ENCODE peak calls at places on chromosomes 5 and 9, in four cellular contexts. F, U, S and Z are unnamed samples.

GRCh38 chr9:97367729-97368128 is 44.2 kb upstream of the TDRD7 start:
- DNase-seq in F (no peak), U (no peak), S (peak; percentile 53), Z (no peak)

GRCh38 chr5:136192015-136192525 is 892 bp downstream of the SMIM32 start:
- DNase-seq in F (no peak), U (no peak), S (no peak), Z (no peak)

GRCh38 chr9:37922391-37923120 is 18.6 kb upstream of the SLC25A51 start:
- DNase-seq in F (no peak), U (no peak), S (no peak), Z (no peak)

GRCh38 chr9:69637801-69638200 is 34.4 kb downstream of the APBA1 start:
- DNase-seq in F (no peak), U (no peak), S (no peak), Z (no peak)

GRCh38 chr5:27854243-27854852 is 816.0 kb upstream of the CDH9 start:
- DNase-seq in F (no peak), U (no peak), S (no peak), Z (no peak)

GRCh38 chr5:116944171-116944570 is 369.5 kb upstream of the SEMA6A start:
- DNase-seq in F (no peak), U (peak; percentile 19), S (no peak), Z (no peak)

GRCh38 chr9:33329117-33329563 is 38.8 kb downstream of the NFX1 start:
- DNase-seq in F (no peak), U (no peak), S (no peak), Z (peak; percentile 97)

GRCh38 chr9:93860694-93861658 is 94.2 kb downstream of the BARX1 start:
- DNase-seq in F (peak; percentile 26), U (no peak), S (no peak), Z (no peak)

GRCh38 chr9:70491798-70492736 is 77.6 kb upstream of the KLF9 start:
- DNase-seq in F (no peak), U (no peak), S (no peak), Z (no peak)

GRCh38 chr5:137630972-137631370 is 104.9 kb downstream of the KLHL3 start:
- DNase-seq in F (no peak), U (no peak), S (no peak), Z (no peak)

GRCh38 chr9:16309350-16310271 is 560.9 kb downstream of the BNC2 start:
- DNase-seq in F (no peak), U (no peak), S (no peak), Z (no peak)

GRCh38 chr5:1252681-1253080 is 27.5 kb downstream of the SLC6A18 start:
- DNase-seq in F (no peak), U (no peak), S (no peak), Z (no peak)

GRCh38 chr5:2750026-2750757 is 1.3 kb downstream of the IRX2 start:
- DNase-seq in F (no peak), U (no peak), S (no peak), Z (no peak)

GRCh38 chr5:58462154-58462553 is 2.3 kb upstream of the PLK2 start:
- DNase-seq in F (peak; percentile 10), U (peak; percentile 82), S (no peak), Z (peak; percentile 37)

GRCh38 chr9:86968258-86968920 is 21.1 kb upstream of the GAS1 start:
- DNase-seq in F (no peak), U (no peak), S (no peak), Z (no peak)

GRCh38 chr5:82163459-82164108 is 114.6 kb downstream of the RPS23 start:
- DNase-seq in F (no peak), U (no peak), S (no peak), Z (no peak)

GRCh38 chr9:94867281-94867841 is 140.9 kb downstream of the AOPEP start:
- DNase-seq in F (peak; percentile 36), U (peak; percentile 89), S (no peak), Z (peak; percentile 99)

GRCh38 chr5:91495699-91496098 is 112.6 kb upstream of the ARRDC3 start:
- DNase-seq in F (no peak), U (no peak), S (no peak), Z (no peak)

GRCh38 chr5:133882107-133882695 is 86.2 kb downstream of the C5orf15 start:
- DNase-seq in F (no peak), U (no peak), S (no peak), Z (no peak)

GRCh38 chr9:69513291-69513690 is 158.9 kb downstream of the APBA1 start:
- DNase-seq in F (no peak), U (no peak), S (no peak), Z (no peak)

GRCh38 chr5:149597618-149598017 is 16.3 kb downstream of the ARHGEF37 start:
- DNase-seq in F (no peak), U (no peak), S (no peak), Z (no peak)

GRCh38 chr5:150987746-150988145 is 32.6 kb upstream of the GPX3 start:
- DNase-seq in F (no peak), U (no peak), S (no peak), Z (no peak)

GRCh38 chr5:32540446-32540845 is 44.9 kb upstream of the SUB1 start:
- DNase-seq in F (no peak), U (no peak), S (no peak), Z (no peak)

GRCh38 chr5:139194486-139194885 is 3.7 kb downstream of the SIL1 start:
- DNase-seq in F (no peak), U (no peak), S (no peak), Z (no peak)

GRCh38 chr9:88186495-88187110 is 48.3 kb upstream of the SPATA31C2 start:
- DNase-seq in F (no peak), U (no peak), S (no peak), Z (no peak)

DNA sequence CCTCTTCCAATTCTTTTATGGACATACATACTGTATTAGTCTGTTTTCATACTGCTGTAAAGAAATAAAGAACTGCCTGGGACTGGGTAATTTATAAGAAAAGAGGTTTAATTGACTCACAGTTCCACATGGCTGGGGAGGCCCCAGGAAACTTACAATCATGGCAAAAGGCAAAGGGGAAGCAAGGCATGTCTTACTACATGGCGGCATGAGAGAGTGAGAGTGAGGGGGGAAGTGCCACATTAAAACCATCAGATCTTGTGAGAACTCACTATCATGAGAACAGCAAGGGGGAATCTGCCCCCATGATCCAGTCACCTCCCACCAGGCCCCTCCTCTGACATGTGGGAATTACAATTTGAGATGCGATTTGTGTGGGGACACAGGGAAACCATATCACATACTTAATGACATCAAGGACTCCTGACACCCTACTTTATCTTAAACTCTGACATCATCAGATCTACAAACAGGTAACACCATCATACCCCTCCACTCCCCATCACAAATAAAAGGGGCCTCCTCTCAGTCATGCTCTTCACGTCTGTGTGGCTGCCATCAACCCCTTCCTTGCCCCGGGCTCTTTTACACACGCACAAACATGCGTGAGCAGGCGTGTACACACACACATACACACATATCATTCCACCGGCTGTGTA is 9.7 kb downstream of the ANKRD33B start:
- DNase-seq in F (no peak), U (no peak), S (no peak), Z (no peak)
- TF ChIP-seq REST in F (no peak), U (no peak), S (no peak), Z (no peak)

GRCh38 chr5:15106530-15107283 is 235.1 kb upstream of the ANKH start:
- DNase-seq in F (no peak), U (no peak), S (no peak), Z (no peak)

GRCh38 chr5:15103864-15104263 is 232.3 kb upstream of the ANKH start:
- DNase-seq in F (no peak), U (no peak), S (no peak), Z (no peak)

GRCh38 chr5:15103130-15103529 is 231.6 kb upstream of the ANKH start:
- DNase-seq in F (no peak), U (no peak), S (no peak), Z (no peak)

DNA sequence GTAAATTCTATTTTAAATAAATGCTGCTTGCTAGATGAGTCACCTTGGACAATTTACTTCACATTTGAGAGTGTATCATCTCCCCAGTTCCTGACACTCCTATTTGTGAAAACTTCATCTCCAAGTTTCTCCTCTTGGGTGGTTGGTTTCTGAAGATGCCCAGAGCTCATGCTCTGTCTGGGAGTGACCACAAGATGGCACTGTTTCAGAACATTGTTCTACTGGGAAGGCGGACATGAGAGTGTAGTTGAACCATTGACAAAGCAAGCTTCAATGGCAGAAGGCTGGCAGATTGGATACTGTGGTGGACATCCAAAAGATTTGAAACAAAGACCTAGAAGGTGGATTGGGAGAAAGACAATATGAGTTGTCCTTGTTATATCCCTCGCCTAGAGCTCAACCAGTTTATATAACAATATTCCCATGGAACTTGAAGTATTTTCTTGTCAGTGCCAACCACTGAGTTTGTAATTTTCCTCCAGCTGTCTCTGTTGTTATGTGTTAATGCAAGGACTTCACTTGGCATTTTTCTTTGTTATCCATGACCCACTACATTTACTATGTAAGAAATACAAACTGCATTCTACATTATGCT is 234.3 kb upstream of the ANKH start:
- DNase-seq in F (peak; percentile 65), U (peak; percentile 36), S (no peak), Z (peak; percentile 46)
- TF ChIP-seq MYC in F (no peak), U (no peak), S (no peak), Z (no peak)

DNA sequence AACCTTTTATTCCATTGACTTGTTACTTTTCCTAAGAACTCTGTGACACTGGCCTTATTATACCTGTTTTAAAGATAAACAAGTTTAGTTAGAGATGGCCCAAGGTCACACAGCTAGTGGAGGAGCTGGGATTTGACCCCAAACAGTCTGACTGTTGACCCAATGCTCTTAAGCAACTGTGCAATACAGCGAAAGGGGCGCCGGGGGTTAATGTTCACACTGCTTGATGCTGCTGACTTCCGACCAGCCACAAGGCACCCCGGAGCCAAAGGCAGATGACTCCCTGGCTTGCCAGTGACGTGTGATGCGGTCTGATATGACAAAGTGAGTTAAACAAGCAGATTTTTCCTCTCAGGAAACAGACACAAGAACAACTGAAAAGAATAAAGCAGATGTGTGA is 23.9 kb downstream of the PIK3R1 start:
- DNase-seq in F (no peak), U (peak; percentile 94), S (no peak), Z (no peak)
- H3K27ac ChIP-seq in F (no peak overlapping the region), U (peak overlapping the region; percentile 72), S (no peak overlapping the region), Z (no peak overlapping the region)

GRCh38 chr5:143699121-143699520 is 112.8 kb upstream of the HMHB1 start:
- DNase-seq in F (no peak), U (no peak), S (no peak), Z (no peak)
- TF ChIP-seq REST in F (no peak), U (no peak), S (no peak), Z (no peak)

DNA sequence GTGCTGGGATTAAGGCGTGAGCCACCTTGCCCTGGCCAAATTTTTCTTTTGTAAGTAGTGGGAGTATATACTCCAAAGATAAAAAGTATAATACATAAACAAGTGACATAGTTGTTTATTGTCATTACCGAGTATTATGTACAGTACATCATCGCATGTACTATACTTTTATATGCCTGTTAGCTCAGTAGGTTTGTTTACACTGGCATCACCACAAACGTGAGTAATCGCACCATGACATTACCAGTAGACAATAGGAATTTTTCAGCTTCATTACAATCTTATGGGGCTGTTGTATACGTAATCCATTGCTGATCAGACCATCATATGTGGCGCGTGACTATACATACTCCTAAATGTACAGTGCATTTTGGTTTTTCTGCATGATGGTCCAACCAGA is 9.8 kb downstream of the SECISBP2 start:
- DNase-seq in F (no peak), U (no peak), S (no peak), Z (no peak)
- TF ChIP-seq MYC in F (no peak), U (no peak), S (no peak), Z (no peak)

GRCh38 chr9:133505186-133505830 is 19.5 kb downstream of the MYMK start:
- DNase-seq in F (no peak), U (no peak), S (no peak), Z (no peak)

GRCh38 chr9:133508046-133508445 is 16.7 kb downstream of the MYMK start:
- DNase-seq in F (no peak), U (no peak), S (no peak), Z (no peak)

GRCh38 chr9:133507246-133507965 is 17.4 kb downstream of the MYMK start:
- DNase-seq in F (no peak), U (no peak), S (no peak), Z (no peak)

GRCh38 chr9:133506653-133507038 is 18.1 kb downstream of the MYMK start:
- DNase-seq in F (no peak), U (peak; percentile 98), S (no peak), Z (peak; percentile 31)

GRCh38 chr9:133505901-133506652 is 18.7 kb downstream of the MYMK start:
- DNase-seq in F (peak; percentile 81), U (no peak), S (no peak), Z (no peak)
- H3K27ac ChIP-seq in F (peak overlapping the region; percentile 11), U (peak overlapping the region; percentile 33), S (no peak overlapping the region), Z (no peak overlapping the region)